ENCODE peak calls at places on chromosomes 7 and 10, in five cellular contexts. One of them, this sample, is unnamed.

GRCh38 chr10:93288679-93289634 is 193.2 kb downstream of the MYOF start:
- DNase-seq in Calu3: peak; percentile 78
- DNase-seq in cerebellar cortex: peak; percentile 66
- DNase-seq in RWPE1: peak; percentile 99
- DNase-seq in iPS DF 6.9: peak; percentile 82
- DNase-seq in this sample: peak; percentile 61

GRCh38 chr7:116783666-116784318 is 78.6 kb upstream of the CAPZA2 start:
- DNase-seq in RWPE1: no peak
- DNase-seq in cerebellar cortex: no peak
- DNase-seq in Calu3: no peak
- DNase-seq in iPS DF 6.9: no peak
- DNase-seq in this sample: no peak

GRCh38 chr10:110651044-110651958 is 7.2 kb downstream of the RBM20 start:
- DNase-seq in Calu3: no peak
- DNase-seq in RWPE1: no peak
- DNase-seq in iPS DF 6.9: no peak
- DNase-seq in cerebellar cortex: no peak
- DNase-seq in this sample: no peak

GRCh38 chr7:65354263-65354662 is 19.4 kb upstream of the ZNF92 start:
- DNase-seq in cerebellar cortex: no peak
- DNase-seq in iPS DF 6.9: no peak
- DNase-seq in RWPE1: no peak
- DNase-seq in Calu3: no peak
- DNase-seq in this sample: no peak

GRCh38 chr10:100115011-100115770 is 33.5 kb upstream of the CPN1 start:
- DNase-seq in Calu3: no peak
- DNase-seq in cerebellar cortex: no peak
- DNase-seq in iPS DF 6.9: no peak
- DNase-seq in RWPE1: no peak
- DNase-seq in this sample: no peak

GRCh38 chr10:63707254-63707910 is 186.2 kb downstream of the REEP3 start:
- DNase-seq in cerebellar cortex: no peak
- DNase-seq in Calu3: peak; percentile 61
- DNase-seq in iPS DF 6.9: no peak
- DNase-seq in RWPE1: peak; percentile 88
- DNase-seq in this sample: no peak

GRCh38 chr10:49738616-49739360 is 23.3 kb downstream of the OGDHL start:
- DNase-seq in cerebellar cortex: peak; percentile 62
- DNase-seq in iPS DF 6.9: no peak
- DNase-seq in RWPE1: no peak
- DNase-seq in Calu3: no peak
- DNase-seq in this sample: no peak

GRCh38 chr10:121168513-121169216 is 317.5 kb downstream of the WDR11 start:
- DNase-seq in iPS DF 6.9: peak; percentile 11
- DNase-seq in RWPE1: no peak
- DNase-seq in Calu3: no peak
- DNase-seq in cerebellar cortex: peak; percentile 44
- DNase-seq in this sample: no peak

GRCh38 chr10:75070478-75071163 is 40.8 kb upstream of the SAMD8 start:
- DNase-seq in Calu3: no peak
- DNase-seq in iPS DF 6.9: no peak
- DNase-seq in cerebellar cortex: peak; percentile 29
- DNase-seq in RWPE1: no peak
- DNase-seq in this sample: peak; percentile 53

GRCh38 chr10:108338146-108338545 is 1173.6 kb upstream of the SORCS1 start:
- DNase-seq in Calu3: no peak
- DNase-seq in iPS DF 6.9: no peak
- DNase-seq in RWPE1: no peak
- DNase-seq in cerebellar cortex: no peak
- DNase-seq in this sample: no peak

GRCh38 chr10:102613286-102613685 is 31.0 kb upstream of the TRIM8 start:
- DNase-seq in RWPE1: no peak
- DNase-seq in Calu3: no peak
- DNase-seq in iPS DF 6.9: no peak
- DNase-seq in cerebellar cortex: no peak
- DNase-seq in this sample: no peak

GRCh38 chr10:48476279-48476982 is 128.4 kb downstream of the ARHGAP22 start:
- DNase-seq in iPS DF 6.9: no peak
- DNase-seq in Calu3: no peak
- DNase-seq in RWPE1: no peak
- DNase-seq in cerebellar cortex: no peak
- DNase-seq in this sample: no peak

GRCh38 chr7:101166909-101167644 is 1.7 kb upstream of the VGF start:
- DNase-seq in Calu3: no peak
- DNase-seq in iPS DF 6.9: no peak
- DNase-seq in RWPE1: no peak
- DNase-seq in cerebellar cortex: no peak
- DNase-seq in this sample: no peak

GRCh38 chr10:24279166-24279565 is 70.2 kb downstream of the KIAA1217 start:
- DNase-seq in Calu3: no peak
- DNase-seq in iPS DF 6.9: no peak
- DNase-seq in RWPE1: no peak
- DNase-seq in cerebellar cortex: no peak
- DNase-seq in this sample: no peak

GRCh38 chr10:126468876-126469643 is 80.8 kb upstream of the ADAM12 start:
- DNase-seq in RWPE1: no peak
- DNase-seq in Calu3: no peak
- DNase-seq in iPS DF 6.9: no peak
- DNase-seq in cerebellar cortex: no peak
- DNase-seq in this sample: no peak

GRCh38 chr10:97708976-97709745 is 4.4 kb upstream of the MARVELD1 start:
- DNase-seq in cerebellar cortex: peak; percentile 72
- DNase-seq in Calu3: peak; percentile 56
- DNase-seq in RWPE1: no peak
- DNase-seq in iPS DF 6.9: no peak
- DNase-seq in this sample: peak; percentile 88

GRCh38 chr7:29080803-29081202 is 65.5 kb downstream of the CPVL start:
- DNase-seq in iPS DF 6.9: no peak
- DNase-seq in RWPE1: no peak
- DNase-seq in cerebellar cortex: no peak
- DNase-seq in Calu3: no peak
- DNase-seq in this sample: no peak

GRCh38 chr10:102485093-102485785 is 17.3 kb downstream of the ACTR1A start:
- DNase-seq in Calu3: no peak
- DNase-seq in iPS DF 6.9: no peak
- DNase-seq in cerebellar cortex: no peak
- DNase-seq in RWPE1: no peak
- DNase-seq in this sample: no peak

GRCh38 chr10:48253970-48254657 is 20.4 kb downstream of the FRMPD2 start:
- DNase-seq in iPS DF 6.9: no peak
- DNase-seq in Calu3: no peak
- DNase-seq in RWPE1: peak; percentile 83
- DNase-seq in cerebellar cortex: no peak
- DNase-seq in this sample: no peak

GRCh38 chr7:55574062-55574717 is 1.9 kb upstream of the VOPP1 start:
- DNase-seq in iPS DF 6.9: no peak
- DNase-seq in RWPE1: peak; percentile 65
- DNase-seq in cerebellar cortex: no peak
- DNase-seq in Calu3: no peak
- DNase-seq in this sample: no peak

GRCh38 chr7:13988011-13988410 is 1.5 kb downstream of the ETV1 start:
- DNase-seq in cerebellar cortex: peak; percentile 50
- DNase-seq in RWPE1: no peak
- DNase-seq in iPS DF 6.9: no peak
- DNase-seq in Calu3: no peak
- DNase-seq in this sample: no peak

GRCh38 chr7:141220263-141220662 is 146.4 kb downstream of the TMEM178B start:
- DNase-seq in Calu3: peak; percentile 6
- DNase-seq in RWPE1: no peak
- DNase-seq in cerebellar cortex: no peak
- DNase-seq in iPS DF 6.9: no peak
- DNase-seq in this sample: no peak

GRCh38 chr7:118185163-118185860 is 1.3 kb downstream of the LSM8 start:
- DNase-seq in RWPE1: no peak
- DNase-seq in Calu3: no peak
- DNase-seq in iPS DF 6.9: no peak
- DNase-seq in cerebellar cortex: no peak
- DNase-seq in this sample: no peak

GRCh38 chr10:14126697-14127440 is 203.9 kb downstream of the FRMD4A start:
- DNase-seq in iPS DF 6.9: no peak
- DNase-seq in Calu3: no peak
- DNase-seq in RWPE1: peak; percentile 78
- DNase-seq in cerebellar cortex: peak; percentile 66
- DNase-seq in this sample: no peak

GRCh38 chr10:74194999-74195398 is 44.0 kb downstream of the ADK start:
- DNase-seq in Calu3: no peak
- DNase-seq in RWPE1: no peak
- DNase-seq in cerebellar cortex: no peak
- DNase-seq in iPS DF 6.9: no peak
- DNase-seq in this sample: no peak

GRCh38 chr7:66315192-66315591 is 110.1 kb downstream of the TPST1 start:
- DNase-seq in cerebellar cortex: no peak
- DNase-seq in RWPE1: no peak
- DNase-seq in iPS DF 6.9: no peak
- DNase-seq in Calu3: no peak
- DNase-seq in this sample: no peak

GRCh38 chr10:92208736-92209135 is 82.1 kb downstream of the CPEB3 start:
- DNase-seq in Calu3: peak; percentile 14
- DNase-seq in cerebellar cortex: no peak
- DNase-seq in iPS DF 6.9: no peak
- DNase-seq in RWPE1: no peak
- DNase-seq in this sample: no peak

GRCh38 chr7:82593780-82594179 is 150.2 kb upstream of the CACNA2D1 start:
- DNase-seq in cerebellar cortex: no peak
- DNase-seq in iPS DF 6.9: no peak
- DNase-seq in RWPE1: peak; percentile 64
- DNase-seq in Calu3: no peak
- DNase-seq in this sample: no peak

GRCh38 chr10:59829024-59829423 is 75.8 kb upstream of the MRLN start:
- DNase-seq in cerebellar cortex: no peak
- DNase-seq in RWPE1: no peak
- DNase-seq in iPS DF 6.9: no peak
- DNase-seq in Calu3: no peak
- DNase-seq in this sample: no peak

This sample was measured in ovary.